ENCODE peak calls at places on chromosomes 16 and 17, in seven cellular contexts. X is AG04450, D is pancreas, P is AG09309, L is astrocyte of the spinal cord, E is cardiac fibroblast, O is tibial artery. Q is an unnamed sample.

GRCh38 chr17:68662037-68662432 is 60.9 kb upstream of the FAM20A start:
- DNase-seq in X (no peak), D (no peak), P (no peak), L (no peak), E (no peak), O (no peak), Q (peak; percentile 33)

GRCh38 chr17:7590743-7591142 is 849 bp upstream of the SOX15 start:
- DNase-seq in X (no peak), D (no peak), P (no peak), L (peak; percentile 65), E (peak; percentile 66), O (no peak), Q (no peak)

GRCh38 chr16:55001931-55002330 is 71.3 kb downstream of the IRX5 start:
- DNase-seq in X (no peak), D (no peak), P (no peak), L (peak; percentile 14), E (peak; percentile 63), O (no peak), Q (no peak)

GRCh38 chr16:15034266-15035162 is 21.4 kb downstream of the NTAN1 start:
- DNase-seq in X (no peak), D (no peak), P (no peak), L (no peak), E (peak; percentile 22), O (no peak), Q (no peak)

GRCh38 chr16:23416816-23417215 is 36.2 kb downstream of the COG7 start:
- DNase-seq in X (no peak), D (no peak), P (no peak), L (no peak), E (no peak), O (no peak), Q (no peak)

GRCh38 chr16:17397499-17397891 is 73.3 kb downstream of the XYLT1 start:
- DNase-seq in X (no peak), D (no peak), P (no peak), L (peak; percentile 48), E (peak; percentile 69), O (no peak), Q (no peak)

GRCh38 chr16:75263963-75264445 is 12.6 kb upstream of the BCAR1 start:
- DNase-seq in X (no peak), D (peak; percentile 74), P (no peak), L (no peak), E (peak; percentile 33), O (peak; percentile 58), Q (no peak)

GRCh38 chr16:72024862-72025382 is 16.4 kb downstream of the DHODH start:
- DNase-seq in X (no peak), D (no peak), P (no peak), L (no peak), E (no peak), O (no peak), Q (no peak)

GRCh38 chr16:53528797-53529196 is 25.8 kb upstream of the AKTIP start:
- DNase-seq in X (no peak), D (no peak), P (no peak), L (no peak), E (no peak), O (no peak), Q (no peak)

GRCh38 chr16:60686824-60687223 is 1349.4 kb downstream of the CDH8 start:
- DNase-seq in X (no peak), D (no peak), P (no peak), L (no peak), E (no peak), O (no peak), Q (no peak)

GRCh38 chr16:4411684-4412083 is 4.7 kb downstream of the CORO7 start:
- DNase-seq in X (no peak), D (no peak), P (no peak), L (no peak), E (no peak), O (no peak), Q (no peak)

GRCh38 chr17:43125967-43126910 is 1.1 kb upstream of the BRCA1 start:
- DNase-seq in X (no peak), D (peak; percentile 57), P (no peak), L (no peak), E (no peak), O (no peak), Q (no peak)

GRCh38 chr17:75077490-75078096 is 10.2 kb upstream of the SLC16A5 start:
- DNase-seq in X (no peak), D (peak; percentile 88), P (no peak), L (peak; percentile 32), E (no peak), O (peak; percentile 70), Q (no peak)

GRCh38 chr17:58200024-58200633 is 7.6 kb downstream of the EPX start:
- DNase-seq in X (no peak), D (no peak), P (no peak), L (peak; percentile 26), E (peak; percentile 59), O (no peak), Q (no peak)

GRCh38 chr16:27724491-27724878 is 174.5 kb downstream of the KATNIP start:
- DNase-seq in X (no peak), D (peak; percentile 17), P (no peak), L (no peak), E (no peak), O (no peak), Q (no peak)

GRCh38 chr16:19330801-19331484 is 45.4 kb downstream of the CLEC19A start:
- DNase-seq in X (no peak), D (no peak), P (no peak), L (peak; percentile 64), E (peak; percentile 13), O (no peak), Q (no peak)

GRCh38 chr17:72931163-72931562 is 161.3 kb downstream of the SLC39A11 start:
- DNase-seq in X (no peak), D (no peak), P (no peak), L (no peak), E (no peak), O (no peak), Q (no peak)

GRCh38 chr16:66551788-66552287 is 538 bp upstream of the CKLF start:
- DNase-seq in X (no peak), D (no peak), P (no peak), L (no peak), E (no peak), O (no peak), Q (no peak)

GRCh38 chr16:66552288-66553143 is at the start of gene CKLF:
- DNase-seq in X (peak; percentile 70), D (peak; percentile 96), P (peak; percentile 31), L (peak; percentile 90), E (peak; percentile 89), O (peak; percentile 83), Q (no peak)

GRCh38 chr16:66554492-66554891 is 2.1 kb downstream of the CKLF start:
- DNase-seq in X (no peak), D (no peak), P (no peak), L (no peak), E (no peak), O (no peak), Q (no peak)

GRCh38 chr16:66553223-66553622 is 847 bp downstream of the CKLF start:
- DNase-seq in X (no peak), D (no peak), P (no peak), L (no peak), E (peak; percentile 19), O (no peak), Q (no peak)

DNA sequence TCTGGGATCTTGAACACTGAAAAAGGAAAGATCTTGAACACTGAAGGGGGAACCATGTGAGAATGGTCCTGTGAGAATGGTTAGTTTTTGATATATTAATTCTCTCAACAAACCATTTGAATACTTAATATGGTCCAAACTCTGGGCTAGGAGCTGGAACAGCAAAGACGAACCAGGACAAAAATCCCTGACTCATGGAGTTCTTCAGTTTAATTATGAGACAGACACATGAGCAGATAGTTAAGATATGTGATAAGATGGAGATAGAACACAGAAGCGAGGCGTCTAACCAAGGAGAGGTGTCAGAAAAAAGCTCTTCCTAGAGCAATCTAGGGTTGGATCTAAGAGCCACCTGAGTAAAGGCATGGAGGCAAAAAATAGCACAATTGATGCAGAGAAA is 1.6 kb downstream of the CKLF start:
- DNase-seq in X (no peak), D (no peak), P (no peak), L (no peak), E (no peak), O (no peak), Q (no peak)
- H3K4me3 ChIP-seq in X (no peak overlapping the region), D (peak overlapping the region; percentile 70), P (no peak overlapping the region), L (no peak overlapping the region), E (no peak overlapping the region), O (no peak overlapping the region), Q (peak overlapping the region; percentile 70)

DNA sequence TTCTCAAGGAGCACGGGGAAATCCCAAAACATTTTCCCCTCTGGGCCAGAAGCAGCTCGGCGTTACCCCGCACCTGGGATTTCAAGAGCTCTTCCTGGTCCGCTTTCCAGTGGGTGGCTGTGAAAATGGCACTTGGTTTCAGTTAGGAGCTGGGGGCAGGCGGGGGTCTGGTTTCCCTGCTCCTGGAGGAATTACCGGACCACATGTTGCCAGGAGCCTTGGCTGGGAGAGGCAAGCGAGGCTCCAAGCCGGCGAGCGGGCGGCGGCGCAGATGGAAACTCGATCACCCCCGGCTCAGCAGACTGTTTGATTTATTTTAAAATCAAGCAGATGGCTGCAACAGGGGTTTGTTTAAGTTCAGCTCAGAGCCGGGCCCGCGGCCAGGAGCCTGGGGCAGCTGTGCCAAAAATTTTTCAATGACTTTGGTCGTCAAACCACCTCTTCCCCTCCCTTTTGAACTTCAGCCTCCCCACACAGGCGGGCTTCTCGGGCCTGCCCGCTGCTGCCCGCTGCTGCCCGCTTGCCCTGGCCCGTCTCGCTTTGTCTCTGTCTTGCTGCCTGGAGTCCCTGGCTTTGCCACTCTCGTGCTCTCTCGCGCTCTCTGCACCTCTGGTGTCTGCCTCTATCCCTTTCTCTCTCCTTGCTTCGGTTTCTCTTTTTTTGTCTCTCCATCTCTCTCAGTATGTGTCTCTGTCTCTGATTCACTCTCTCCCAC is 108.0 kb upstream of the CIBAR2 start:
- DNase-seq in X (peak; percentile 77), D (peak; percentile 95), P (no peak), L (peak; percentile 92), E (peak; percentile 58), O (no peak), Q (no peak)
- TF ChIP-seq CTCF in X (no peak), D (no peak), P (peak; percentile 7), L (no peak), E (no peak), O (no peak), Q (no peak)

GRCh38 chr16:84501077-84501735 is 3.3 kb downstream of the MEAK7 start:
- DNase-seq in X (no peak), D (no peak), P (no peak), L (peak; percentile 39), E (peak; percentile 70), O (no peak), Q (no peak)
- H3K4me3 ChIP-seq in X (no peak overlapping the region), D (no peak overlapping the region), P (no peak overlapping the region), L (no peak overlapping the region), E (no peak overlapping the region), O (no peak overlapping the region), Q (no peak overlapping the region)

DNA sequence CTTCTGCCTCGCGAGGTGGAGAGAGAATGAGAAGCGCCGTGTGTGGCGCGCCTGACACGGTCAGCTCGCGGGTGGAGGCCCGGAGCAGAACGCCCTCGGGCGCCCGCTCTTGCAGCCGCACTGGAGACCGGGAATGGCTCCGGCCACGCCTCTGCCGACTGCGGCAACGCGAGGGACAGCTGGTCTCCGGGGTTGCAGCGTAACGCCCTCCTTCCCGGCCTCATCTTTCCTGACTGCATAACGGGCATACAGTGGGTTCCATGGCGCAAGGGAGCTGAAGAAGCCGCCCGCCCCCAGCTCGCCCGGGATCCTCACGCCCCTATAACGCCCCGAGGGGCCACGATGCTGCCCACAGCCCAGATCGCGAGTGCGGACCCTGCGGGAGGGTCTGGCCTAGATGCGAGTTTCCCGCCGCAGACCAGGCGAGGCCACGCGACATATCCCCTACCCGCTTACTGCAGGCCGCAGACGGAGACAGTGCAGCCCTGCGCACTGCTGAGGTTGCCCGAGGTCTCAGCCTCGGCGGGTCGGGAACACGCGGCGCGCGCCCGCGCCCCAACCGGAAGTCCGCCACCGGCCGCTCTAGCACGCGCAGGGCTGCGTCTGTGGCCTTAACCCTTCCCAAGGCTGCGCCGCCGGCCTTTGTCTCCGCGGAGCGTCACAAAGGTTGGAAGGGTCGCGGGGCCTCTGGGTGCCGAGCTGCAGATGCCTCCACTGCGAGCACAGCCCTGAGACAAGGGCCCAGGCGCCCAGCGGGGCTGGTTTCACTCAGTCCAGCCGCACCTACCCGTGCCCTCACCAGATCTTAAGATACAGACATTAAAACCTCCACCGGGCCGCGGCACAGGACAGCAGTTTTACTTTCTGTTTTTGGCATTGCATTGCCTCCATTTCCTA is 18.8 kb downstream of the BCL7C start:
- DNase-seq in X (peak; percentile 57), D (peak; percentile 96), P (peak; percentile 37), L (peak; percentile 93), E (peak; percentile 90), O (peak; percentile 85), Q (no peak)
- TF ChIP-seq CTCF in X (no peak), D (no peak), P (no peak), L (no peak), E (no peak), O (no peak), Q (no peak)